ENCODE peak calls at places on chromosomes 5 and 9, in seven cellular contexts. F, C, A, S, Z, X and M are unnamed samples.

GRCh38 chr9:4489919-4490704 is at the start of gene SLC1A1:
- DNase-seq in Z (peak), X (peak), C (peak), A (peak), F (peak), S (peak), M (peak)

GRCh38 chr9:90645721-90646120 is 3.1 kb upstream of the DIRAS2 start:
- DNase-seq in F (no peak), X (no peak), S (no peak), A (no peak), Z (no peak), C (no peak), M (no peak)

GRCh38 chr5:9337908-9338307 is 208.0 kb downstream of the SEMA5A start:
- DNase-seq in C (peak), S (no peak), A (no peak), F (no peak), X (no peak), Z (peak), M (no peak)

GRCh38 chr9:12906646-12907045 is 131.8 kb downstream of the LURAP1L start:
- DNase-seq in A (no peak), S (no peak), F (no peak), Z (no peak), X (no peak), C (no peak), M (no peak)

GRCh38 chr9:129126789-129127618 is 15.8 kb downstream of the PTPA start:
- DNase-seq in F (no peak), S (no peak), A (peak), Z (no peak), C (no peak), X (no peak), M (no peak)

GRCh38 chr9:127838375-127839078 is 15.9 kb downstream of the ENG start:
- DNase-seq in Z (peak), S (no peak), A (no peak), X (peak), C (peak), F (peak), M (no peak)

GRCh38 chr5:56637321-56637920 is 177.9 kb upstream of the MAP3K1 start:
- DNase-seq in A (no peak), C (peak), F (no peak), X (no peak), Z (peak), S (no peak), M (no peak)

GRCh38 chr9:22537721-22538120 is 91.1 kb downstream of the DMRTA1 start:
- DNase-seq in A (no peak), C (no peak), S (no peak), F (no peak), X (no peak), Z (no peak), M (no peak)

GRCh38 chr5:161115941-161116340 is 263.9 kb upstream of the ATP10B start:
- DNase-seq in S (no peak), A (no peak), Z (no peak), F (no peak), C (no peak), X (no peak), M (no peak)

GRCh38 chr9:125079931-125080330 is 63.4 kb downstream of the SCAI start:
- DNase-seq in A (no peak), F (no peak), X (no peak), S (no peak), Z (no peak), C (no peak), M (no peak)

GRCh38 chr5:135894271-135894670 is 1.4 kb downstream of the IL9 start:
- DNase-seq in X (no peak), A (no peak), S (no peak), C (no peak), Z (no peak), F (no peak), M (no peak)

GRCh38 chr5:112146323-112146848 is 272.7 kb downstream of the EPB41L4A start:
- DNase-seq in F (peak), Z (peak), S (peak), X (no peak), C (peak), A (no peak), M (peak)

GRCh38 chr9:806285-807156 is 35.0 kb upstream of the DMRT1 start:
- DNase-seq in A (no peak), F (no peak), C (peak), X (no peak), Z (peak), S (peak), M (peak)

GRCh38 chr9:133674091-133674490 is 37.9 kb downstream of the DBH start:
- DNase-seq in X (no peak), Z (no peak), S (no peak), F (no peak), A (no peak), C (no peak), M (no peak)

GRCh38 chr5:1201327-1202025 is at the start of gene SLC6A19:
- DNase-seq in Z (no peak), A (no peak), X (no peak), C (no peak), S (no peak), F (no peak), M (no peak)

DNA sequence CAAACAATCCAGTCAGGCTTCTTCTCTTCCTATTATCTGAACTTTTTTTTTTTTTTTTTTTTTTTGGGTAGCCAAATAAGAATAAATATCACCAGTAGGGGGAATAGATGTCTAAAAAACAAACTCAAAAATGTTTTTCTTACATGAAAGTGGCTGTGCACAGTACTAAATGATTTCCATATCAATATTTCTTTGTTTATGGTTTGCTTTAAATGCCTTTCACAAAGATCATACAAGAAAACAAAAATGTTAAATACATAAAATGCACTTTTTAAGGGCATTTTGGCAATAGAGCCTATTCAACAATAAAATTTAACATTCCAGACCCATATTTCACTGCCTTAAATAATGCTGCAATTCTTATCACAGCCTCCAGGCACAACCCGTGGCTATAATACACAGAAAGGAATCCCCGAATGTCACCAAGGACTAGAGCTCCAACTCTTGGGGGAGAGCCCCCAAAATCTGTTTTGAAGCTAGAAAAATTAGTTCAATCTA is 91.1 kb upstream of the TBCA start:
- DNase-seq in Z (peak), C (no peak), X (no peak), F (no peak), S (no peak), A (no peak), M (no peak)
- TF ChIP-seq CTCF in Z (peak), C (peak), X (no peak), F (peak), S (no peak), A (no peak), M (no peak)

GRCh38 chr9:136267261-136268111 is 21.9 kb upstream of the QSOX2 start:
- DNase-seq in C (peak), X (peak), Z (peak), A (peak), S (peak), F (peak), M (peak)
- TF ChIP-seq CTCF in C (peak), X (no peak), Z (peak), A (no peak), S (peak), F (peak), M (peak)

DNA sequence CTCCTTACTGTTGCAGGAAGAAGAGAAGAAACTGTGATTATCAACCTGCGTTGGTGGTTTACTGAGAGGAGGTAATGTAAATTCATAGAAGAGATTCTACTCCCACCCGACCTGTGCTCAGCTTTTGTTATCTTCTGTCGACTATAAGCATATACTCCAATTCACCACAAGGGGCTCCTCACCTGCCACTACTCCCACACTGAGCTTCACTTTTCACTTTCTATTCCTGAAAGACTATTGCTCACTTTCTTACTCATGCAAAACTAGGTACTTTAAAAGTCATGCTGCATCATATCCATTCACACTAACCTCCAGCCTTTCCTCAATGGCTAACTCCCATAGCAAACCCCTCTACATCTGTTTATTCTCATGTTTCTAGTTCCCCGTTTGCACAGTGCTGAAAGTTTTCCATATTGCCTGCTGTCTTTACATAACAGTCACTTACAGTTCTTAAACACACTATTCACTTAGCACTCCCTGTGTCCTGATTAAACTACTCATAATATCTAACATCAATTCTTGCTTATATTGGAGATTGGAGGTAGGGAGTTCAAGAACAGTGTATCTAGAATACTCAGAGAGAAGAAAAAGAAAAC is 1062.6 kb downstream of the NR2F1-AS1 start:
- DNase-seq in A (no peak), Z (peak), C (peak), S (peak), F (no peak), X (no peak), M (peak)
- TF ChIP-seq CTCF in A (peak), Z (peak), C (peak), S (peak), F (peak), X (peak), M (peak)

DNA sequence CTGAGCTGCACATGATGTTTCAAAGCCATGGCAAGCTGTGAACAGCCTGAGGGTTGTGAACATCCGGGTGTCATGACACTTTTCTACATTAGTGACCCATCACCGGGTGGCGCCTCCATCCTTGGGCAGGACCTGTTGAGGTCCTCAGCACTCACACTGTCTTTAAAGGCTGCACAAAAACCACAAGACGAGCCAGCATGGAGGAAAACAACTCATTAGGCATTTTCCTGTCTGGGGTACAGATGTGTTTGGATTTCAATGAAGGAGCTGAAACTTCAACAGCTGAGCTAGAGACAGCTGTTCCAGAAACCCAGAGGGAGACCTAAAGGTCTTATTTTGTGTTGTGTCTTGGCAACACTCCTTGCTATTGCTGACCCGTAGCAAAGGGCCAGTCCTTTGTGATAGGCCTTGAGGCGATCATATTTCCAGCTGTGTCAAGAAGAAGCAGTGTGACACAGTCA is 151.9 kb upstream of the VLDLR start:
- DNase-seq in Z (peak), S (peak), X (peak), C (peak), F (peak), A (peak), M (no peak)
- TF ChIP-seq CTCF in Z (peak), S (peak), X (no peak), C (no peak), F (peak), A (no peak), M (no peak)